ENCODE peak calls at places on chromosome 22, in ten cellular contexts. K is fibroblast of lung, L is neural progenitor cell, E is MM.1S, T is IMR-90, H is HCT116, Z is OCI-LY7, X is DND-41, Y is mammary epithelial cell, O is K562. C is an unnamed sample. For H3K36me3 and H4K20me1, the result is how much of the 10 kb centered on the place peaks cover.

GRCh38 chr22:19862616-19863246 is 8.1 kb upstream of the GNB1L start:
- DNase-seq in K (no peak), L (no peak), E (no peak), T (no peak), H (no peak), Z (no peak), X (no peak), Y (no peak), O (no peak), C (no peak)

GRCh38 chr22:20951932-20952380 is 15.1 kb upstream of the AIFM3 start:
- DNase-seq in K (no peak), L (peak), E (no peak), T (no peak), H (no peak), Z (no peak), X (no peak), Y (no peak), O (no peak), C (no peak)

GRCh38 chr22:28560005-28560742 is 119.5 kb downstream of the TTC28 start:
- DNase-seq in K (peak), L (no peak), E (no peak), T (peak), H (no peak), Z (no peak), X (no peak), Y (peak), O (peak), C (peak)

GRCh38 chr22:19991395-19991644 is 25.3 kb downstream of the ARVCF start:
- DNase-seq in K (no peak), L (no peak), E (no peak), T (no peak), H (no peak), Z (no peak), X (no peak), Y (no peak), O (no peak), C (no peak)

GRCh38 chr22:45638834-45639746 is 32.5 kb upstream of the ATXN10 start:
- DNase-seq in K (peak), L (no peak), E (no peak), T (no peak), H (peak), Z (no peak), X (no peak), Y (peak), O (peak), C (peak)

GRCh38 chr22:16989915-16990314 is 18.1 kb downstream of the GAB4 start:
- DNase-seq in K (no peak), L (no peak), E (no peak), T (no peak), H (no peak), Z (no peak), X (no peak), Y (no peak), O (no peak), C (no peak)

GRCh38 chr22:39244496-39245129 is at the start of gene PDGFB:
- DNase-seq in K (no peak), L (peak), E (peak), T (no peak), H (no peak), Z (no peak), X (no peak), Y (peak), O (peak), C (peak)

GRCh38 chr22:39244073-39244495 is 698 bp downstream of the PDGFB start:
- DNase-seq in K (no peak), L (peak), E (peak), T (no peak), H (no peak), Z (no peak), X (no peak), Y (peak), O (no peak), C (no peak)

GRCh38 chr22:22425366-22425765 is 83.2 kb downstream of the ZNF280B start:
- DNase-seq in K (no peak), L (no peak), E (no peak), T (no peak), H (no peak), Z (peak), X (no peak), Y (no peak), O (no peak), C (no peak)

GRCh38 chr22:19974233-19974861 is 32.7 kb upstream of the TXNRD2 start:
- DNase-seq in K (peak), L (peak), E (peak), T (peak), H (peak), Z (peak), X (peak), Y (no peak), O (peak), C (peak)

GRCh38 chr22:40414838-40415505 is 44.6 kb downstream of the SGSM3 start:
- DNase-seq in K (no peak), L (no peak), E (peak), T (no peak), H (no peak), Z (peak), X (no peak), Y (no peak), O (no peak), C (no peak)

GRCh38 chr22:31326877-31327276 is 19.3 kb downstream of the PATZ1 start:
- DNase-seq in K (no peak), L (no peak), E (no peak), T (no peak), H (no peak), Z (no peak), X (no peak), Y (no peak), O (no peak), C (no peak)

GRCh38 chr22:31328545-31328960 is 17.6 kb downstream of the PATZ1 start:
- DNase-seq in K (no peak), L (no peak), E (no peak), T (no peak), H (no peak), Z (no peak), X (no peak), Y (no peak), O (no peak), C (no peak)

GRCh38 chr22:31329453-31330215 is 16.5 kb downstream of the PATZ1 start:
- DNase-seq in K (no peak), L (no peak), E (no peak), T (no peak), H (no peak), Z (no peak), X (no peak), Y (peak), O (no peak), C (no peak)

GRCh38 chr22:31327786-31328544 is 18.2 kb downstream of the PATZ1 start:
- DNase-seq in K (no peak), L (no peak), E (no peak), T (no peak), H (no peak), Z (no peak), X (no peak), Y (peak), O (no peak), C (no peak)

DNA sequence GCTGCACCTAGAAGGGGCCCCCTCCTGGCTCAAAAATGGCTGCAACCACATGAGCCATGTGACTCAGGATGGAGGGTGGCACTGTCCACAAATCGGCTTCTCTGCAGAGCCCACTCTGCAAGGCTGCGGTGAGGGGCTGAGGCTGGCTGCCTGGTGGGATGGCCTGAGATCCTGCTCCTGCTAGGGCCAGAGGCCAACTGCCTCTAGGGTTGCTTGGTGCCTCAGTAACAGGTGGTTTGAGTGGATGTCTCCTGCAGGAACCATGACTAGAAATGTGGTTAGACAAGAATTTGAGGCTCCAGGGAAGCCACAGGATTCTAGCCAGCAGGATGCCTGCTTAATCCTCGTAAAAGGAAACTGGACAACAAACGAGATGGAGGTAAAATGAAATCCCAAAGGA is 17.1 kb downstream of the PATZ1 start:
- DNase-seq in K (no peak), L (no peak), E (no peak), T (peak), H (no peak), Z (no peak), X (no peak), Y (peak), O (no peak), C (no peak)
- H3K36me3 ChIP-seq in K (under half), L (under half), E (under half), T (half or more), H (under half), Z (half or more), X (half or more), Y (under half), O (under half), C (under half)

GRCh38 chr22:36522662-36523061 is 6.3 kb downstream of the EIF3D start:
- DNase-seq in K (no peak), L (no peak), E (no peak), T (no peak), H (no peak), Z (no peak), X (no peak), Y (no peak), O (no peak), C (no peak)
- H4K20me1 ChIP-seq in K (under half), L (under half), E (under half), T (under half), H (under half), Z (under half), X (under half), Y (under half), O (under half), C (under half)

DNA sequence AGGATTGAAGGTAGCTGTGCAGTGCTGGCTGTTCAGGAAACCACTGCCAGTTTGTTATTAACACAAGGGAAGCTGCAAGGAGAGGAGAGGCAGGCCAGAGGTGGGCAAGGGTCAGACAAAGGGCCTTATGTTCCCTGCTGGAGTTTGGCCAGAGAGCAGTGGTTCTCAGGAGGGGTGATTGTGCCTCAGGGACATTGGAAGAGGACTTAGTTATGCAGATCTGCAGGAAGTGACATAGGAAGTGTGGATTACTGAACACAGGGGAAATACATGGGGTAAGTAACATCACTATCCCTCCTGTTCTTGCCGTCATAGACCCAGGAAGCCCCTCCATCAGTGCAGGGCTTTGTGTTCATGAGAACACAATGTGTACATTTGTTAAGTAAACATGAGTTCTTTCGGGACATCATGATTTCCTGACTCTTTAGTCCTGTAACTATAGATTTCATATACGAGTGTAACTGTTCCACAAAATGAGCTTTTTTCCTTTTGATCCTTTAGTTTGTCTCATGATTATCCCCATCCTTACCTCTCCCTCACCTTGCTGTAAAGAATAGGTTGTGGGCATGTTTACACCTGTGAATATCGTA is 5.9 kb downstream of the SRRD start:
- DNase-seq in K (no peak), L (no peak), E (no peak), T (no peak), H (no peak), Z (no peak), X (no peak), Y (no peak), O (no peak), C (no peak)
- H3K36me3 ChIP-seq in K (under half), L (under half), E (under half), T (under half), H (under half), Z (half or more), X (half or more), Y (under half), O (half or more), C (under half)

GRCh38 chr22:25375683-25376082 is 156.2 kb downstream of the CRYBB2 start:
- DNase-seq in K (no peak), L (peak), E (no peak), T (no peak), H (no peak), Z (no peak), X (no peak), Y (no peak), O (no peak), C (no peak)

GRCh38 chr22:25372000-25372595 is 152.7 kb downstream of the CRYBB2 start:
- DNase-seq in K (no peak), L (no peak), E (no peak), T (no peak), H (no peak), Z (no peak), X (no peak), Y (no peak), O (no peak), C (no peak)

GRCh38 chr22:25374871-25375270 is 155.4 kb downstream of the CRYBB2 start:
- DNase-seq in K (no peak), L (no peak), E (no peak), T (no peak), H (no peak), Z (no peak), X (no peak), Y (no peak), O (no peak), C (no peak)

GRCh38 chr22:25370322-25370721 is 150.9 kb downstream of the CRYBB2 start:
- DNase-seq in K (no peak), L (no peak), E (no peak), T (no peak), H (no peak), Z (no peak), X (no peak), Y (no peak), O (peak), C (no peak)

DNA sequence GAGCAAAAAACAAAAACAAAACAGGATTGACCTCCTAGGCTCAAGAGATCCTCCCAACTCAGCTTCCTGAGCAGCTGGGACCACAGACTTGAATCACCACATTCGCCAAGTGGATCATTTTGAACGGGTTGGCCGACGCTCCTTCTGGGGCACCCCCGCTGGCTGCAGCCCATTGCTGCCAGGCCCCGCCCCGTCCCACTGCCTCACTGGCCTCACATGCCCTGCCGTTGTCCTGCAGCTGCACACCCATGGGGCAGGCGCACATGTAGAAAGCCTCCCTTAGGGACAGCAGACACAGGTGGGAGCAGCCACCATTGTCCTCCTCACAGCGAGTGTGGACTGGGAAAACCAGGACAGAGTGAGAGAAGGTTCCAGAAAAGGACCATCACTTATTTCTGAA is 154.5 kb downstream of the CRYBB2 start:
- DNase-seq in K (no peak), L (no peak), E (no peak), T (no peak), H (no peak), Z (no peak), X (no peak), Y (no peak), O (no peak), C (no peak)
- H4K20me1 ChIP-seq in K (under half), L (under half), E (under half), T (under half), H (under half), Z (under half), X (under half), Y (under half), O (under half), C (under half)

DNA sequence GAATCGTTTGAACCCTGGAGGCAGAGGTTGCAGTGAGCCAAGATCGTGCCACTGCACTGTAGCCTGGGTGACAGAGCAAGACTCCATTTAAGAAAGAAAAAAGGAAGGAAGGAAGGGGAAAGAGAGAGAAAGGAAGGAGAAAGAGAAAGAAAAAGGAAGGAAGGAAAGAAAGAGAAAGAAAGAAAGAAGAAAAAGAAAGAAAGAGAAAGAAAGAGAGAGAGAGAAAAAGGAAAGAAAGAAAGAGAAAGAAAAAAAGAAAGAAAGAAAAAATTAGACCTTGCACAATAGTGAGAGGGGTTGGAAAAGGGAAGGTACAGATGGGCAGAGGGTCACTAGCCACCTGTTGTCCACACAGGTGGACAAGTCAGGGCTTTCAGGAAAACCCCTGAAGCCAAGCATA is 57.6 kb upstream of the RTL6 start:
- DNase-seq in K (no peak), L (no peak), E (no peak), T (no peak), H (no peak), Z (no peak), X (no peak), Y (no peak), O (no peak), C (no peak)
- H3K36me3 ChIP-seq in K (under half), L (under half), E (under half), T (under half), H (under half), Z (under half), X (under half), Y (under half), O (under half), C (under half)

GRCh38 chr22:46674906-46675305 is 54.7 kb downstream of the GRAMD4 start:
- DNase-seq in K (no peak), L (no peak), E (no peak), T (no peak), H (no peak), Z (no peak), X (no peak), Y (no peak), O (no peak), C (no peak)
- H4K20me1 ChIP-seq in K (under half), L (under half), E (under half), T (under half), H (under half), Z (under half), X (under half), Y (under half), O (under half), C (under half)

GRCh38 chr22:37138879-37139561 is 10.7 kb downstream of the IL2RB start:
- DNase-seq in K (no peak), L (no peak), E (no peak), T (no peak), H (no peak), Z (no peak), X (no peak), Y (no peak), O (no peak), C (no peak)

GRCh38 chr22:37139762-37140161 is 10.0 kb downstream of the IL2RB start:
- DNase-seq in K (no peak), L (no peak), E (no peak), T (no peak), H (no peak), Z (peak), X (no peak), Y (no peak), O (no peak), C (no peak)

GRCh38 chr22:37141971-37142647 is 7.6 kb downstream of the IL2RB start:
- DNase-seq in K (no peak), L (no peak), E (no peak), T (no peak), H (no peak), Z (no peak), X (no peak), Y (no peak), O (peak), C (no peak)

GRCh38 chr22:37141476-37141875 is 8.2 kb downstream of the IL2RB start:
- DNase-seq in K (no peak), L (no peak), E (no peak), T (no peak), H (no peak), Z (no peak), X (no peak), Y (no peak), O (no peak), C (no peak)

GRCh38 chr22:37140686-37141323 is 8.9 kb downstream of the IL2RB start:
- DNase-seq in K (no peak), L (no peak), E (no peak), T (no peak), H (no peak), Z (no peak), X (peak), Y (no peak), O (no peak), C (no peak)
- H3K36me3 ChIP-seq in K (under half), L (under half), E (under half), T (under half), H (under half), Z (under half), X (under half), Y (under half), O (under half), C (under half)